ENCODE peak calls at places on chromosomes 7 and 10, in seven cellular contexts. J, M, P, H, E, Q and Z are unnamed samples.

GRCh38 chr7:21603972-21604749 is 61.3 kb downstream of the DNAH11 start:
- DNase-seq in J (no peak), M (no peak), P (no peak), H (no peak), E (no peak), Q (no peak), Z (no peak)

GRCh38 chr7:51589111-51589510 is 272.5 kb upstream of the COBL start:
- DNase-seq in J (no peak), M (no peak), P (no peak), H (no peak), E (no peak), Q (no peak), Z (no peak)

GRCh38 chr10:121667948-121668335 is 69.7 kb upstream of the FGFR2 start:
- DNase-seq in J (peak; percentile 78), M (no peak), P (peak; percentile 25), H (no peak), E (no peak), Q (peak; percentile 68), Z (no peak)

GRCh38 chr7:122412441-122412840 is 107.9 kb upstream of the FEZF1 start:
- DNase-seq in J (no peak), M (no peak), P (no peak), H (no peak), E (no peak), Q (peak; percentile 44), Z (no peak)

GRCh38 chr10:72248477-72249151 is 25.1 kb upstream of the DDIT4 start:
- DNase-seq in J (peak; percentile 92), M (peak; percentile 83), P (peak; percentile 91), H (peak; percentile 73), E (peak; percentile 87), Q (no peak), Z (no peak)

GRCh38 chr7:121313793-121314676 is 14.8 kb upstream of the WNT16 start:
- DNase-seq in J (no peak), M (no peak), P (no peak), H (no peak), E (no peak), Q (peak; percentile 29), Z (no peak)

GRCh38 chr7:83749495-83749894 is 100.6 kb upstream of the SEMA3E start:
- DNase-seq in J (no peak), M (no peak), P (no peak), H (no peak), E (no peak), Q (no peak), Z (no peak)

GRCh38 chr7:84364708-84365107 is 170.1 kb upstream of the SEMA3A start:
- DNase-seq in J (peak; percentile 17), M (no peak), P (no peak), H (no peak), E (no peak), Q (peak; percentile 77), Z (no peak)

GRCh38 chr7:95335093-95335492 is 10.8 kb upstream of the PON1 start:
- DNase-seq in J (peak; percentile 76), M (no peak), P (no peak), H (no peak), E (no peak), Q (peak; percentile 92), Z (no peak)

GRCh38 chr7:84658286-84658685 is 463.7 kb upstream of the SEMA3A start:
- DNase-seq in J (no peak), M (no peak), P (no peak), H (no peak), E (no peak), Q (no peak), Z (no peak)

GRCh38 chr7:23598321-23598720 is 1.1 kb downstream of the CCDC126 start:
- DNase-seq in J (peak; percentile 39), M (no peak), P (no peak), H (no peak), E (no peak), Q (no peak), Z (no peak)

GRCh38 chr7:100963874-100964273 is 5.5 kb upstream of the MUC12 start:
- DNase-seq in J (no peak), M (no peak), P (no peak), H (no peak), E (no peak), Q (no peak), Z (no peak)

GRCh38 chr7:33868151-33868550 is 37.2 kb upstream of the BMPER start:
- DNase-seq in J (peak; percentile 60), M (no peak), P (no peak), H (no peak), E (no peak), Q (peak; percentile 47), Z (no peak)

GRCh38 chr10:132653721-132654120 is 116.1 kb downstream of the INPP5A start:
- DNase-seq in J (no peak), M (no peak), P (no peak), H (no peak), E (no peak), Q (no peak), Z (no peak)

GRCh38 chr10:132656283-132657126 is 118.9 kb downstream of the INPP5A start:
- DNase-seq in J (no peak), M (no peak), P (no peak), H (no peak), E (no peak), Q (no peak), Z (no peak)

GRCh38 chr10:132655735-132656134 is 118.1 kb downstream of the INPP5A start:
- DNase-seq in J (no peak), M (peak; percentile 48), P (no peak), H (no peak), E (no peak), Q (no peak), Z (no peak)

GRCh38 chr10:132654121-132654571 is 116.6 kb downstream of the INPP5A start:
- DNase-seq in J (no peak), M (peak; percentile 41), P (no peak), H (no peak), E (no peak), Q (no peak), Z (no peak)

DNA sequence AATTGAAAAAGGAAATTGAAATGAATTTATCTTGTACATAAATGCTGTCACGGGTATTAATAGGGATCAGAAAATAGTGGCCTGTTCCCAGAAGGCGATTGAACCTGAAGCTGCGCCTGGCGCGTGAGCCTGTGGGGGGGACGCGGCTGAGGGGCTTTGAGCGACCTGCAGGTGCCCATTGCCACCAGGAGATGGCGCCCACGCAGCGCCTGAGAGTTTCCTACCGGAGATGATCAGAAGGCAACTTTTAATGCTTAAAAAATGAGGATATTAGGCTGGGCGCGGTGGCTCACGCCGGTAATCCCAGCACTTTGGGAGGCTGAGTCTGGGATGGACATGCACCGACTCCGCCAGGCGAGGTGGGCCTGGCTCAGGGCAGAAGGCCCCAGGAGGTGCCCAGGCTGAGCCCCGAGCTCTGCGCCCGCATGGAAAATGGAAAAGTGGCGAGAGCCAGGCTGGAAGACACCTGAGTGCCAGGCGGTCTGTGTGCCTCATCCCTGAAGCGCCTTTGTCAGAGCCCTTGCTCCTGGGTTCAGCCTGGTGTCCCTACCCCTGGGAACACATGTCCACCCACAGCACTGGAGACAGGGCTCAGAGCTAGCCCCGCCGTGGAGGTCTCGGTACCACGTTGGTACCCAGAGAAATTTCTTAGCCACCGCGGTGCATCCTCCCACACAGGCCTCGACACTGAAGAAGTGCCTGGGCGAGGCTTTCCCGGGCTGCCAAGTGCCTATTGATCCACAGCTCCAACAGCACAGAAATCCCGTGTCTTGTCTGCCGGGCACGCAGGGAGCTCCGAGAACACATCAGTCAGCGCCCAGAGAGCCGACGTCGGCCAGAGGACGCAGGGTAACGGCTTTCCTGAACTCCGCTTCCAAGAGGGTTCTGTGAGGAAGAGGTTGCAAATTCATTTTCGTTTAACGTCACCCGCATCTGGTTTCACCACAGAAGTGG is 117.4 kb downstream of the INPP5A start:
- DNase-seq in J (peak; percentile 30), M (peak; percentile 75), P (peak; percentile 45), H (peak; percentile 79), E (peak; percentile 35), Q (no peak), Z (peak; percentile 69)
- TF ChIP-seq CTCF in J (peak; percentile 92), M (peak; percentile 96), P (peak; percentile 74), H (peak; percentile 97), E (peak; percentile 93), Q (peak; percentile 89), Z (peak; percentile 98)

DNA sequence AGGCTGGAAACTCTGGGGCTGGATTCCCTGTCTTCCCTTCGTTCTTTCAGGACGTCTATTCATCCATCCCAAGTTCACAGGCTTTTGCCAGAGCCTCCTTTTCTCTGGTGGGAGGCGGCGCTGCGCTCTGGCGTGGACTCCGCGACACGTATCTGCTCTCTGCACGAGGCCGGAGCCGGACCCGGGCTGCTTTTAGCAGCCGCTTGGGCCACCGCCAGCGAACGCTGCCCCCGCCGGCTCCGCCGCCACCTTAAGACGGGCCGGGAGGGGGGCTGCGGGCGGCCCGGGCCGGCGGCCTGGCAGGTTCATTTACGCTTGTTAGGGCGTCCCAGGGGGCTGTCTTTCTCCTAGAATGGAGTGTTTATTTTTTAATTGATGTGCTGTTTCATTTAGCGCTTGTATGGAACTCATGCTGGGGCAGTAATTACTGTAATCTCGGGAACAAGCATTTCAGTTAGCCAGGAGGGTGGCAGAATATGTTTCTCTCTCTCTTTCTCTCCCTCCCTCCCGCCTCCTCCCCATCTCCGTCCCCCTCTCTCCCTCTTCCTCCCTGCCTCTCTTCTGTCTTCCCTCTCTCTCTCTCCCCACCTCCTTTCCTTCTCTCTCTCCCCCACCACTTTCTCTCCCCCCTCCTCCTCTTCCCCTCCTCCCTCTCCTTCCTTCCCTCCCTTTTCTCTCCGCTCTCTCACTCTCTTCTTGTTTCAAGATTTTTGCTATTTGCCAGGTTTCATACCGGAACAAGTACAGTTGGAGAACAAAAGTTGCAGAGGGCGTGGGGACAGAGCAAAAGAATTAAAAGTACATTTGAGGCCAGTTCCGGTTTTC is 1.3 kb upstream of the FZD8 start:
- DNase-seq in J (no peak), M (peak; percentile 66), P (peak; percentile 64), H (peak; percentile 62), E (peak; percentile 74), Q (peak; percentile 26), Z (peak; percentile 31)
- TF ChIP-seq CTCF in J (no peak), M (peak; percentile 7), P (no peak), H (no peak), E (no peak), Q (no peak), Z (no peak)

GRCh38 chr7:158442260-158442659 is 145.4 kb downstream of the PTPRN2 start:
- DNase-seq in J (no peak), M (no peak), P (no peak), H (no peak), E (no peak), Q (no peak), Z (no peak)
- TF ChIP-seq CTCF in J (no peak), M (no peak), P (no peak), H (peak; percentile 64), E (no peak), Q (no peak), Z (peak; percentile 54)

GRCh38 chr10:1074063-1074747 is 18.0 kb downstream of the WDR37 start:
- DNase-seq in J (no peak), M (no peak), P (no peak), H (no peak), E (no peak), Q (no peak), Z (no peak)
- TF ChIP-seq CTCF in J (peak; percentile 27), M (no peak), P (no peak), H (peak; percentile 32), E (no peak), Q (no peak), Z (no peak)

GRCh38 chr10:45817912-45818311 is 29.4 kb downstream of the AGAP4 start:
- DNase-seq in J (no peak), M (no peak), P (no peak), H (no peak), E (no peak), Q (no peak), Z (no peak)

GRCh38 chr10:45817130-45817859 is 30.0 kb downstream of the AGAP4 start:
- DNase-seq in J (no peak), M (no peak), P (no peak), H (no peak), E (no peak), Q (no peak), Z (no peak)

GRCh38 chr10:45819552-45819951 is 27.7 kb downstream of the AGAP4 start:
- DNase-seq in J (no peak), M (no peak), P (no peak), H (no peak), E (no peak), Q (no peak), Z (no peak)
- TF ChIP-seq CTCF in J (no peak), M (no peak), P (no peak), H (no peak), E (no peak), Q (no peak), Z (no peak)